ENCODE peak calls at places on chromosome 13, in nine cellular contexts. N is T-helper 9 cell, S is NCI-H524 treated with DMSO at 0.1 percent for 48 hours, R is right atrium auricular region, U is stomach, Z is hippocampal formation, M is Calu3, L is MG63, C is activated B cell treated with CpG ODN at 0.5 μM for 24 hours. A is an unnamed sample.

GRCh38 chr13:33289966-33290365 is 4.4 kb upstream of the STARD13 start:
- DNase-seq in N (no peak), S (no peak), R (no peak), U (no peak), Z (no peak), M (no peak), L (peak; percentile 45), C (no peak), A (no peak)

GRCh38 chr13:94886191-94886590 is 173.8 kb upstream of the SOX21 start:
- DNase-seq in N (no peak), S (no peak), R (no peak), U (no peak), Z (no peak), M (no peak), L (peak; percentile 47), C (no peak), A (no peak)

GRCh38 chr13:81781471-81781870 is 1440.5 kb upstream of the SPRY2 start:
- DNase-seq in N (no peak), S (peak; percentile 27), R (no peak), U (no peak), Z (no peak), M (no peak), L (no peak), C (no peak), A (no peak)

GRCh38 chr13:94968040-94968756 is 255.9 kb upstream of the SOX21 start:
- DNase-seq in N (no peak), S (no peak), R (no peak), U (no peak), Z (peak; percentile 76), M (no peak), L (peak; percentile 4), C (no peak), A (no peak)

GRCh38 chr13:89937420-89937819 is 1410.1 kb upstream of the MIR17HG start:
- DNase-seq in N (no peak), S (no peak), R (no peak), U (no peak), Z (no peak), M (no peak), L (no peak), C (no peak), A (no peak)

GRCh38 chr13:77002590-77003190 is 10.8 kb downstream of the CLN5 start:
- DNase-seq in N (no peak), S (no peak), R (no peak), U (no peak), Z (no peak), M (no peak), L (no peak), C (no peak), A (no peak)

GRCh38 chr13:48500652-48501197 is 32.2 kb downstream of the RCBTB2 start:
- DNase-seq in N (no peak), S (no peak), R (no peak), U (no peak), Z (no peak), M (no peak), L (peak; percentile 7), C (no peak), A (no peak)

GRCh38 chr13:103007427-103007762 is 58.8 kb downstream of the SLC10A2 start:
- DNase-seq in N (no peak), S (no peak), R (no peak), U (no peak), Z (no peak), M (no peak), L (no peak), C (no peak), A (no peak)

GRCh38 chr13:35252536-35253205 is 223.8 kb downstream of the MAB21L1 start:
- DNase-seq in N (no peak), S (no peak), R (no peak), U (no peak), Z (no peak), M (no peak), L (no peak), C (no peak), A (no peak)

GRCh38 chr13:113935523-113935922 is 38.4 kb downstream of the C13orf46 start:
- DNase-seq in N (no peak), S (no peak), R (no peak), U (no peak), Z (no peak), M (no peak), L (no peak), C (no peak), A (no peak)

GRCh38 chr13:100848304-100848703 is 173.7 kb upstream of the TMTC4 start:
- DNase-seq in N (no peak), S (no peak), R (no peak), U (no peak), Z (no peak), M (no peak), L (no peak), C (no peak), A (no peak)